ENCODE peak calls at places on chromosomes 1 and 21, in ten cellular contexts. P, R, I, M, A, O, Q, J, W and X are unnamed samples.

GRCh38 chr21:26169061-26169610 is 1.4 kb downstream of the APP start:
- DNase-seq in P (peak; percentile 26), R (peak; percentile 56), I (peak; percentile 73), M (peak; percentile 70), A (peak; percentile 68), O (peak; percentile 42), Q (peak; percentile 73), J (peak; percentile 79), W (peak; percentile 68), X (peak; percentile 79)

GRCh38 chr1:99647460-99647859 is 1.5 kb downstream of the PALMD start:
- DNase-seq in P (no peak), R (no peak), I (no peak), M (no peak), A (no peak), O (no peak), Q (no peak), J (peak; percentile 49), W (no peak), X (no peak)

GRCh38 chr1:229254910-229255541 is 15.9 kb upstream of the RAB4A start:
- DNase-seq in P (no peak), R (no peak), I (peak; percentile 46), M (no peak), A (peak; percentile 53), O (no peak), Q (peak; percentile 28), J (peak; percentile 29), W (no peak), X (no peak)

GRCh38 chr1:9996624-9997582 is at the start of gene RBP7:
- DNase-seq in P (peak; percentile 36), R (peak; percentile 41), I (peak; percentile 60), M (no peak), A (no peak), O (no peak), Q (no peak), J (no peak), W (no peak), X (peak; percentile 49)

GRCh38 chr1:228920791-228921190 is 185.5 kb downstream of the RHOU start:
- DNase-seq in P (no peak), R (no peak), I (no peak), M (peak; percentile 63), A (no peak), O (no peak), Q (peak; percentile 54), J (peak; percentile 10), W (no peak), X (no peak)

GRCh38 chr1:24935196-24935526 is 5.1 kb upstream of the RUNX3 start:
- DNase-seq in P (no peak), R (no peak), I (no peak), M (peak; percentile 46), A (no peak), O (no peak), Q (no peak), J (no peak), W (no peak), X (no peak)

GRCh38 chr1:202270871-202271326 is 70.8 kb downstream of the UBE2T start:
- DNase-seq in P (no peak), R (no peak), I (peak; percentile 30), M (no peak), A (no peak), O (peak; percentile 16), Q (no peak), J (no peak), W (no peak), X (no peak)

GRCh38 chr1:29372108-29372507 is 135.8 kb downstream of the PTPRU start:
- DNase-seq in P (no peak), R (no peak), I (no peak), M (no peak), A (no peak), O (no peak), Q (no peak), J (no peak), W (no peak), X (no peak)

GRCh38 chr21:14533555-14534400 is 12.3 kb downstream of the SAMSN1 start:
- DNase-seq in P (no peak), R (no peak), I (no peak), M (no peak), A (peak; percentile 83), O (no peak), Q (peak; percentile 79), J (peak; percentile 91), W (peak; percentile 45), X (peak; percentile 37)

GRCh38 chr1:117652421-117652820 is 46.6 kb downstream of the TENT5C start:
- DNase-seq in P (no peak), R (no peak), I (no peak), M (no peak), A (no peak), O (no peak), Q (peak; percentile 13), J (no peak), W (no peak), X (no peak)

GRCh38 chr21:30463713-30464112 is 16.5 kb downstream of the KRTAP19-1 start:
- DNase-seq in P (no peak), R (no peak), I (peak; percentile 39), M (no peak), A (peak; percentile 30), O (no peak), Q (peak; percentile 2), J (no peak), W (no peak), X (no peak)

GRCh38 chr1:33119532-33120217 is 38.7 kb downstream of the AZIN2 start:
- DNase-seq in P (no peak), R (no peak), I (peak; percentile 55), M (no peak), A (peak; percentile 32), O (no peak), Q (peak; percentile 42), J (no peak), W (no peak), X (no peak)
- TF ChIP-seq CTCF in P (no peak), R (no peak), I (peak; percentile 20), M (no peak), A (peak; percentile 33), O (no peak), Q (peak; percentile 15), J (peak; percentile 8), W (no peak), X (no peak)

GRCh38 chr1:156123356-156124196 is 9.1 kb downstream of the LMNA start:
- DNase-seq in P (peak; percentile 96), R (peak; percentile 88), I (peak; percentile 78), M (peak; percentile 99), A (peak; percentile 99), O (peak; percentile 99), Q (peak; percentile 98), J (peak; percentile 98), W (peak; percentile 95), X (no peak)
- TF ChIP-seq CTCF in P (peak; percentile 19), R (no peak), I (peak; percentile 50), M (peak; percentile 23), A (peak; percentile 20), O (peak; percentile 4), Q (peak; percentile 39), J (peak; percentile 36), W (no peak), X (peak; percentile 24)

DNA sequence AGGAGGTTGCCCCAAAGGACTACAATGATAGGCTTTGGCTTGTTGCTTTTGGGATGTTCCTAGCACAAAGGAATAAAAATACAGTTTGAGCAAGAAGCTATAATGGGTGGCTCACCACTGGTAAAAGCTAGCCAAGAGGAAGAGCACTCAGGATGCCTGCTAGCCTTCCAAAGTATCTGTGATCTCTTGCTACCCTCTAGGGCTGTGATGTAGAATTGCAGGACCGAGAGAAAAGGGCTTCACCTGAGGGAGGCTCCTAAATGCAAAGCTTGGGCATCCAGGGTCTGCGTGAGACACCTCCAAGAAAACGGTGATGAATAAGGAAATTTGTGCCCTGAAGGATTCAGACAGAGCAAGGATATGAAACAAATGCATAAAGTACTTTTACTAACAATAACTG is 17.7 kb downstream of the IVL start:
- DNase-seq in P (no peak), R (no peak), I (no peak), M (no peak), A (peak; percentile 79), O (no peak), Q (peak; percentile 40), J (peak; percentile 3), W (no peak), X (peak; percentile 36)
- TF ChIP-seq CTCF in P (no peak), R (no peak), I (no peak), M (no peak), A (peak; percentile 78), O (no peak), Q (peak; percentile 51), J (no peak), W (no peak), X (peak; percentile 80)

GRCh38 chr1:26191739-26192138 is 1.3 kb downstream of the CATSPER4 start:
- DNase-seq in P (no peak), R (no peak), I (no peak), M (no peak), A (no peak), O (no peak), Q (no peak), J (no peak), W (no peak), X (peak; percentile 69)

GRCh38 chr1:26189331-26189730 is 1.1 kb upstream of the CATSPER4 start:
- DNase-seq in P (no peak), R (no peak), I (no peak), M (no peak), A (no peak), O (no peak), Q (no peak), J (no peak), W (no peak), X (no peak)

GRCh38 chr1:26188477-26188876 is 1.9 kb upstream of the CATSPER4 start:
- DNase-seq in P (no peak), R (no peak), I (no peak), M (no peak), A (no peak), O (no peak), Q (no peak), J (no peak), W (no peak), X (no peak)

GRCh38 chr1:26190373-26190987 is at the start of gene CATSPER4:
- DNase-seq in P (no peak), R (no peak), I (peak; percentile 87), M (no peak), A (peak; percentile 31), O (no peak), Q (peak; percentile 19), J (peak; percentile 17), W (no peak), X (peak; percentile 28)

DNA sequence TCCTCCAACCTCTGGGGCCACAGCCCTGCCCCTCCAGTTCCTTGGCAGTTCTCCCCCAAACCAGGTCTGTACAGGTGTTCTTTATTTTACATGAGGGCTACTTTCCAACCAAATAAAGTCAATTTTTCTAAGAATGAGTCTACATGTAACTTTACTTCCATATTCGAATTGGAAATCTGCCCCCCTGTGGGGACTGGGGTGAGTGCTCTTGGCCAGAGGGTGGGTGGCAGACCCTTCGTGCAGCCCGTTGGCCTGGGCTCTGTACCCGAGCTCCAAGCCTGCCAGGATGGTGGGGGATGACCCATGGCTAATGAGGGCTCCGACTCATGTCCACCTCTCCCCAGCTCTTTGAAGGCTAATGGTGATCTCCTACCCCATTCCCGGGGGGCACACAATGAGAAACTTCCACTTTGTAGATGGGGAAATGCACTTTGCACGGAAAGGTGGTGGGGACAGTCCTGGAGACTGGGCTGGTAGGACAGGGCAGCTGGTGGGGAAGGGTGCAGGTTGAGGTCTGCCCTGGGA is 589 bp upstream of the CATSPER4 start:
- DNase-seq in P (no peak), R (no peak), I (no peak), M (no peak), A (no peak), O (no peak), Q (no peak), J (no peak), W (no peak), X (no peak)
- TF ChIP-seq CTCF in P (no peak), R (no peak), I (no peak), M (no peak), A (peak; percentile 4), O (no peak), Q (no peak), J (no peak), W (no peak), X (no peak)